ENCODE peak calls at places on chromosomes 1 and 21, in four cellular contexts. Z is WTC11, H is K562, M is SK-N-SH. A is an unnamed sample.

GRCh38 chr1:9671377-9672140 is 20.0 kb downstream of the PIK3CD start:
- DNase-seq in Z (no peak), H (no peak), M (no peak), A (no peak)

GRCh38 chr1:156828414-156829085 is 11.9 kb upstream of the SH2D2A start:
- DNase-seq in Z (no peak), H (no peak), M (no peak), A (no peak)

GRCh38 chr21:27796106-27796505 is 829.2 kb upstream of the ADAMTS5 start:
- DNase-seq in Z (no peak), M (peak), H (no peak), A (no peak)

GRCh38 chr1:6634278-6635052 is 9.8 kb downstream of the THAP3 start:
- DNase-seq in M (peak), Z (peak), H (peak), A (no peak)

GRCh38 chr1:82000221-82000620 is 199.5 kb downstream of the ADGRL2 start:
- DNase-seq in M (no peak), Z (no peak), H (no peak), A (no peak)

GRCh38 chr1:200258447-200259375 is 151.1 kb downstream of the ZNF281 start:
- DNase-seq in H (peak), M (peak), Z (no peak), A (no peak)

GRCh38 chr1:99004270-99005141 is at the start of gene PLPPR5:
- DNase-seq in M (peak), H (no peak), Z (peak), A (no peak)

GRCh38 chr1:165897326-165898303 is 70.2 kb downstream of the UCK2 start:
- DNase-seq in Z (no peak), H (no peak), M (peak), A (no peak)

GRCh38 chr1:222910699-222911098 is 95.9 kb downstream of the DISP1 start:
- DNase-seq in Z (no peak), M (no peak), H (no peak), A (no peak)

GRCh38 chr1:245263701-245264100 is 108.9 kb downstream of the KIF26B start:
- DNase-seq in H (no peak), Z (no peak), M (no peak), A (no peak)

GRCh38 chr1:65948609-65949229 is 156.0 kb downstream of the PDE4B start:
- DNase-seq in Z (no peak), H (peak), M (no peak), A (no peak)

GRCh38 chr1:7721940-7722669 is 49.0 kb upstream of the VAMP3 start:
- DNase-seq in M (peak), H (no peak), Z (no peak), A (no peak)

GRCh38 chr1:206000641-206001339 is 2.4 kb downstream of the RAB7B start:
- DNase-seq in Z (peak), H (no peak), M (no peak), A (no peak)

GRCh38 chr21:45335761-45336534 is 48.3 kb upstream of the POFUT2 start:
- DNase-seq in M (no peak), H (no peak), Z (no peak), A (no peak)

GRCh38 chr1:228782662-228783414 is 47.6 kb downstream of the RHOU start:
- DNase-seq in H (no peak), Z (no peak), M (no peak), A (no peak)

GRCh38 chr1:150009604-150010387 is 730 bp downstream of the OTUD7B start:
- DNase-seq in Z (no peak), H (peak), M (peak), A (no peak)

GRCh38 chr1:99850458-99850974 is 355 bp downstream of the AGL start:
- DNase-seq in Z (no peak), M (no peak), H (peak), A (no peak)

GRCh38 chr1:151184211-151184610 is 5.8 kb downstream of the VPS72 start:
- DNase-seq in Z (no peak), H (no peak), M (no peak), A (no peak)

GRCh38 chr1:205630241-205630640 is 1.6 kb downstream of the ELK4 start:
- DNase-seq in Z (no peak), H (no peak), M (no peak), A (no peak)

GRCh38 chr1:109822749-109823542 is 59.2 kb upstream of the EPS8L3 start:
- DNase-seq in Z (no peak), M (no peak), H (no peak), A (no peak)

GRCh38 chr1:205658943-205659581 is 21.2 kb downstream of the SLC45A3 start:
- DNase-seq in H (peak), M (peak), Z (peak), A (no peak)

GRCh38 chr1:183241446-183241845 is 55.4 kb downstream of the LAMC2 start:
- DNase-seq in M (no peak), Z (no peak), H (no peak), A (no peak)

GRCh38 chr1:9111357-9111691 is 17.6 kb downstream of the GPR157 start:
- DNase-seq in Z (no peak), H (no peak), M (no peak), A (no peak)

GRCh38 chr1:2650967-2651645 is 18.3 kb upstream of the MMEL1 start:
- DNase-seq in M (no peak), H (no peak), Z (no peak), A (no peak)

GRCh38 chr1:10338611-10339010 is 60.3 kb upstream of the PGD start:
- DNase-seq in H (no peak), M (no peak), Z (no peak), A (no peak)

GRCh38 chr1:170581041-170581440 is 49.1 kb downstream of the GORAB start:
- DNase-seq in Z (no peak), H (no peak), M (no peak), A (no peak)

GRCh38 chr1:84156210-84156621 is 12.1 kb downstream of the PRKACB start:
- DNase-seq in M (no peak), H (no peak), Z (no peak), A (no peak)

GRCh38 chr1:32172621-32173245 is 6.7 kb upstream of the TXLNA start:
- DNase-seq in M (no peak), H (no peak), Z (no peak), A (no peak)

GRCh38 chr1:204493145-204493881 is 1.3 kb downstream of the PIK3C2B start:
- DNase-seq in Z (no peak), M (peak), H (no peak), A (no peak)

GRCh38 chr1:64065571-64065970 is 137.9 kb upstream of the UBE2U start:
- DNase-seq in Z (no peak), H (no peak), M (no peak), A (no peak)

GRCh38 chr1:110159160-110159559 is 8.9 kb downstream of the SLC6A17 start:
- DNase-seq in H (no peak), M (no peak), Z (no peak), A (no peak)

GRCh38 chr21:29168874-29169273 is 38.4 kb downstream of the MAP3K7CL start:
- DNase-seq in Z (no peak), M (no peak), H (no peak), A (no peak)

GRCh38 chr1:244246334-244246733 is 195.3 kb downstream of the ZBTB18 start:
- DNase-seq in M (no peak), H (no peak), Z (no peak), A (no peak)

GRCh38 chr1:214378492-214378891 is 97.5 kb downstream of the SMYD2 start:
- DNase-seq in Z (no peak), H (no peak), M (no peak), A (no peak)

GRCh38 chr1:185973645-185974044 is 239.5 kb downstream of the HMCN1 start:
- DNase-seq in H (no peak), Z (no peak), M (no peak), A (no peak)

GRCh38 chr1:23719162-23719820 is 24.0 kb upstream of the ELOA start:
- DNase-seq in Z (no peak), M (no peak), H (no peak), A (no peak)

GRCh38 chr1:21852282-21853129 is 40.4 kb downstream of the LDLRAD2 start:
- DNase-seq in Z (no peak), H (no peak), M (no peak), A (peak)

GRCh38 chr1:241551759-241552638 is 19.8 kb downstream of the KMO start:
- DNase-seq in M (no peak), Z (no peak), H (peak), A (peak)
- TF ChIP-seq USF1 in M (no peak), Z (no peak), H (no peak), A (no peak)

GRCh38 chr21:42398130-42398394 is 2.2 kb upstream of the TMPRSS3 start:
- DNase-seq in Z (no peak), M (no peak), H (no peak), A (no peak)

GRCh38 chr21:42400525-42400924 is 3.2 kb upstream of the UBASH3A start:
- DNase-seq in Z (no peak), M (no peak), H (no peak), A (peak)

GRCh38 chr21:42395910-42396625 is at the start of gene TMPRSS3:
- DNase-seq in H (no peak), M (no peak), Z (no peak), A (no peak)

GRCh38 chr21:42397291-42398129 is 1.7 kb upstream of the TMPRSS3 start:
- DNase-seq in H (no peak), M (no peak), Z (no peak), A (no peak)

GRCh38 chr21:42398414-42399030 is 2.7 kb upstream of the TMPRSS3 start:
- DNase-seq in M (no peak), H (no peak), Z (no peak), A (no peak)
- TF ChIP-seq USF1 in M (no peak), H (no peak), Z (no peak), A (no peak)

GRCh38 chr1:220702733-220703704 is 12.9 kb downstream of the C1orf115 start:
- DNase-seq in Z (no peak), H (peak), M (no peak), A (no peak)
- TF ChIP-seq USF1 in Z (no peak), H (no peak), M (no peak), A (no peak)

GRCh38 chr1:26388791-26389445 is 16.4 kb upstream of the ZNF683 start:
- DNase-seq in M (no peak), H (no peak), Z (no peak), A (no peak)
- TF ChIP-seq USF1 in M (no peak), H (no peak), Z (no peak), A (no peak)

DNA sequence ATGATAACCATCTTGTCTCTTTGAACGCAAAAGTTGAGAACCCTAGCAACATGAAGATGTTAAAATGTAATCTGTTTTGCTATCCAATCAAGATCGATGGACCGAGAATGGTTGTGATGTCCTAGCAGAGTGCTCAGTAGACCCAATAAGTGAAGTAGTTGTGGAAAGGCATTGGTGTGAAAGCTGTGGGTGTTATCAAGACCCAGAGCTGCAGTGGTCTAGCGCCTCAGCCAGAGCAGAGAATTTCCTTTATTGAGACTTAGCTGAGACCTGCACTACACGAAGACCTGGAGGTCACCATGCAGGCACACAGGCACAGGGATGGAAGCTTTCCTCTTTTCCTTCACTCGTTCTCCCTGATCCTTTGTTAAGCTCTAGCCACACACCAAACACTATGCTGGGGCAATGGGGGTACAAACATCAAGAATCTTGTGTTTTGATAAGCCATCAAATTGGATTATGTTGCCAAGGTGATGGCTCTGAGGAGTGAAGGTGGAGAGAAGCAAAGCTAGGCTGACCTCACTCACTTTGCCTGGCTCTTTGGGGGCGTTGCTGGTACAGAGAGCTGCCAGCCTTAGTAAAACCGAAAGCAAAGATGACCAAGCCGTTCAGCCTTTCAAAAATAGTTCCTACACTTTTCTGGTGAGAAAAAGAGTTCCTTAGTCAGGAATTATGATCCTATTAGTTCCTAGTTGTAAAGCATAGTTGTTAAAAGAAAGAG is 24.1 kb downstream of the METTL13 start:
- DNase-seq in H (no peak), Z (no peak), M (no peak), A (no peak)
- TF ChIP-seq USF1 in H (no peak), Z (no peak), M (no peak), A (no peak)

GRCh38 chr1:70674981-70675685 is 264.1 kb downstream of the CTH start:
- DNase-seq in H (peak), M (no peak), Z (no peak), A (no peak)
- TF ChIP-seq USF1 in H (no peak), M (no peak), Z (no peak), A (no peak)

GRCh38 chr1:26890467-26890796 is 349 bp upstream of the GPN2 start:
- DNase-seq in M (no peak), Z (no peak), H (no peak), A (no peak)

GRCh38 chr1:26889580-26890466 is at the start of gene GPN2:
- DNase-seq in M (peak), H (peak), Z (peak), A (peak)

GRCh38 chr1:26897351-26897750 is 2.9 kb downstream of the GPATCH3 start:
- DNase-seq in M (no peak), H (no peak), Z (no peak), A (no peak)

GRCh38 chr1:26900001-26900814 is at the start of gene GPATCH3:
- DNase-seq in M (peak), Z (peak), H (peak), A (peak)

DNA sequence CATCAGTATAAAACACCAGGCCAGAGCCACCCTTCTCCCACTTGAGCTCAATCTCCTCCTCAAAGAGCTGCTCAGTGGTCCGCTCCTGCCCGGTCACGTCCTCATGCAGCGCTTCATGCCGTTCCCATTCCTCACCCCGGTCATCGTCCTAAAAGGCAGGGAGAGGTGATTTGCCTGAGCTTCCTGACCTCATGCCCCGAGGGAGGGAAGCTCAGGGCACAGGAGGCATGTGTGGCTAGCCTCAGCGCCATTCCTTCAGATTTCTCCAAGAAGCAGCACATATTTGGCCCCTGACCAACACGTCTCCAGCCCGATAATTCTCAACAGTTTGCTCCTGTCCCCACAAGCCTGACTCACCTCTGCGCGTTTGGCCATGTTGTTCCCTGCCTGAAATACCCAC is 4.2 kb upstream of the GPN2 start:
- DNase-seq in Z (no peak), M (no peak), H (no peak), A (no peak)
- TF ChIP-seq USF1 in Z (no peak), M (no peak), H (no peak), A (no peak)

GRCh38 chr21:31372176-31372765 is 28.2 kb upstream of the TIAM1 start:
- DNase-seq in Z (no peak), M (no peak), H (no peak), A (no peak)
- TF ChIP-seq USF1 in Z (no peak), M (no peak), H (no peak), A (no peak)